ENCODE peak calls at places on chromosomes 16 and 17, in nine cellular contexts. Q is neural crest cell, Z is cardiac muscle cell, K is IMR-90, E is Peyer's patch, M is HCT116, O is fibroblast of pulmonary artery, X is RWPE1, G is mesothelial cell of epicardium. C is an unnamed sample.

GRCh38 chr17:42573095-42573494 is 4.4 kb downstream of the PSMC3IP start:
- DNase-seq in Q (no peak), Z (no peak), K (no peak), E (peak; percentile 13), M (no peak), O (no peak), X (no peak), G (no peak), C (no peak)

GRCh38 chr17:74840989-74841666 is 18.6 kb downstream of the GRIN2C start:
- DNase-seq in Q (no peak), Z (peak; percentile 64), K (peak; percentile 20), E (no peak), M (no peak), O (peak; percentile 49), X (peak; percentile 27), G (no peak), C (no peak)

GRCh38 chr17:61806081-61806828 is 57.1 kb downstream of the BRIP1 start:
- DNase-seq in Q (no peak), Z (no peak), K (no peak), E (no peak), M (no peak), O (no peak), X (no peak), G (no peak), C (no peak)

GRCh38 chr17:26792486-26792885 is 501.4 kb upstream of the WSB1 start:
- DNase-seq in Q (no peak), Z (peak; percentile 9), K (peak; percentile 55), E (no peak), M (no peak), O (peak; percentile 26), X (no peak), G (no peak), C (no peak)

GRCh38 chr16:50386139-50386538 is 17.4 kb upstream of the BRD7 start:
- DNase-seq in Q (no peak), Z (no peak), K (no peak), E (no peak), M (no peak), O (no peak), X (no peak), G (no peak), C (no peak)

GRCh38 chr16:66605177-66605999 is 884 bp downstream of the CMTM3 start:
- DNase-seq in Q (peak; percentile 36), Z (peak; percentile 45), K (peak; percentile 34), E (peak; percentile 64), M (no peak), O (peak; percentile 28), X (peak; percentile 30), G (peak; percentile 64), C (peak; percentile 67)

GRCh38 chr16:71569621-71570020 is 7.3 kb downstream of the TAT start:
- DNase-seq in Q (no peak), Z (no peak), K (no peak), E (peak; percentile 80), M (no peak), O (no peak), X (no peak), G (no peak), C (no peak)

GRCh38 chr17:61395983-61396585 is 3.6 kb upstream of the TBX2 start:
- DNase-seq in Q (no peak), Z (no peak), K (peak; percentile 52), E (no peak), M (no peak), O (no peak), X (no peak), G (peak; percentile 54), C (no peak)

GRCh38 chr16:77960771-77961170 is 61.6 kb upstream of the CLEC3A start:
- DNase-seq in Q (no peak), Z (no peak), K (no peak), E (no peak), M (no peak), O (no peak), X (no peak), G (no peak), C (no peak)

GRCh38 chr17:83074696-83075223 is 4.6 kb upstream of the METRNL start:
- DNase-seq in Q (no peak), Z (no peak), K (no peak), E (no peak), M (no peak), O (no peak), X (no peak), G (no peak), C (no peak)

GRCh38 chr17:83075270-83075880 is 4.0 kb upstream of the METRNL start:
- DNase-seq in Q (no peak), Z (no peak), K (no peak), E (no peak), M (no peak), O (no peak), X (peak; percentile 37), G (no peak), C (no peak)

GRCh38 chr17:83077411-83077810 is 2.0 kb upstream of the METRNL start:
- DNase-seq in Q (no peak), Z (no peak), K (no peak), E (no peak), M (no peak), O (no peak), X (no peak), G (no peak), C (no peak)

GRCh38 chr17:83078378-83079339 is 750 bp upstream of the METRNL start:
- DNase-seq in Q (peak; percentile 14), Z (no peak), K (no peak), E (no peak), M (no peak), O (no peak), X (no peak), G (peak; percentile 67), C (no peak)

DNA sequence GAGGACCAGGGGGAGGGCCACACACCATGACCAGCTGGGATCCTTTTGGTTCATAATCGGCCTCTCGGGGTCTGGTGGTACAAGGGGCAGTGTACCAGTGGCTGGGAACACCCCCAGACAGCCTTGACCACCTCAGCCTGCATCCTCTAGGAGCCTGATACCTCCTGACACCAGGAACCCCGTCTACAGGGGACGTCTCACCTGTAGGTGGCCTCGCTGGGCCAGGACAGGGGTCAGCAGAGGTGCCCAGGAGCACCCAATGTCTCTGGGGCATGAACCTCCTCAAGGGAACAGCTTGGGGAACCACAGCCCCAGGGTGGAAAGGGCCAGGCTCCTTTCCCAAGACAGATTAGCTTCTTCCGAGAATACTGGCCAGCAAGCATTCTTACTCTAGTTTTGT is 2.5 kb upstream of the METRNL start:
- DNase-seq in Q (no peak), Z (no peak), K (no peak), E (no peak), M (no peak), O (no peak), X (no peak), G (no peak), C (no peak)
- TF ChIP-seq CTCF in Q (no peak), Z (no peak), K (no peak), E (no peak), M (peak; percentile 90), O (peak; percentile 13), X (peak; percentile 60), G (no peak), C (no peak)

GRCh38 chr16:58448890-58449289 is 51.1 kb upstream of the NDRG4 start:
- DNase-seq in Q (no peak), Z (no peak), K (no peak), E (no peak), M (no peak), O (no peak), X (no peak), G (no peak), C (no peak)
- TF ChIP-seq CTCF in Q (no peak), Z (no peak), K (no peak), E (no peak), M (no peak), O (no peak), X (no peak), G (no peak), C (no peak)

DNA sequence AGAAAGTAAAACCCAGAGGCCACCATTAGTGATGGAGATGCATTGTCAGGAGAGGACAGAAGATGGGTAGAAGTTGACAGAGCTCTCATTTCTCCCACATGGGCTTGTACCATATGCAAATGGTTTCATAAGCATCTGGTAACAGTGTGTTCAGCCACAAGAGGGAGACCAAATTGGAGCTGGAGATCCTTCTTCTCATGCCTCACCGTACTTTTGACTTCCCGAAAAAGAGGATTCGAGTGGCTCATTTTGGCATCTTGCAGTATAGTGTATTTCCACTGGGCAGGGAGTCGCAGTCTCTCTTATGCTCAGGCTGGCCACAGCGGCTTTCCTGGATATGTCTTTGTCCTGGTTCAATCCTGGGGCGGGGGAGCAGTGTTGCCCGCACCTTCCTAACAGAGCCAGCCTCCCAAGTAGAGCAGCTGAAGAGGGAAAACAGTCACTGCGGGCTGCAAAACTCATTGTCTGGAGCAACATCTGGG is 23.8 kb downstream of the TBC1D3B start:
- DNase-seq in Q (no peak), Z (peak; percentile 19), K (no peak), E (no peak), M (no peak), O (peak; percentile 28), X (no peak), G (no peak), C (no peak)
- TF ChIP-seq CTCF in Q (no peak), Z (peak; percentile 12), K (no peak), E (no peak), M (no peak), O (peak; percentile 1), X (no peak), G (no peak), C (no peak)

DNA sequence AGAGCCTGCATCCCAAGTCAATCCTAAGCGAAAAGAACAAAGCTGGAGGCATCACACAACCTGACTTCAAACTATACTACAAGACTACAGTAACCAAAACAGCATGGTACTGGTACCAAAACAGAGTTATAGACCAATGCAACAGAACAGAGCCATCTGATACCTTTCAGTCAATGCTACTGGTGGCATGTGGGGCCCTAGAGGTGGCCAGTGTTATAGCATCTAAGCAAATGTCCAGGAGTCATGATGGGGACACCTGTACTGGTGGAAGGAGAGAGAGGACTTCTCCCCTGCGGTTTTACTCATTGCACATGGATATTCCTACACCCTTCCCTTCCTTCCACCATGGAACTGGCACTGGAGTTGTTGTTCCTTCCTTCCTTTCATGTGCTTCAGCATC is 6.0 kb upstream of the ASIC2 start:
- DNase-seq in Q (no peak), Z (no peak), K (no peak), E (no peak), M (no peak), O (no peak), X (no peak), G (no peak), C (no peak)
- TF ChIP-seq CTCF in Q (no peak), Z (no peak), K (no peak), E (no peak), M (no peak), O (no peak), X (no peak), G (no peak), C (no peak)

C was measured in glutamatergic neuron.